ENCODE peak calls at places on chromosomes 1 and 21, in four cellular contexts. O is lower lobe of right lung, W is AG04450, S is uterus. G is an unnamed sample.

GRCh38 chr1:25796807-25797458 is 3.1 kb upstream of the SELENON start:
- DNase-seq in O (peak; percentile 89), W (no peak), S (peak; percentile 85), G (peak; percentile 80)

GRCh38 chr1:161382214-161383019 is 14.7 kb upstream of the CFAP126 start:
- DNase-seq in O (no peak), W (no peak), S (no peak), G (peak; percentile 77)

GRCh38 chr1:164561461-164561860 is 2.5 kb downstream of the PBX1 start:
- DNase-seq in O (no peak), W (no peak), S (no peak), G (no peak)

GRCh38 chr1:211973541-211973940 is 61.8 kb downstream of the INTS7 start:
- DNase-seq in O (no peak), W (no peak), S (no peak), G (no peak)

GRCh38 chr1:25565188-25565591 is 21.8 kb downstream of the LDLRAP1 start:
- DNase-seq in O (no peak), W (no peak), S (no peak), G (no peak)

GRCh38 chr1:240199758-240200655 is 108.3 kb downstream of the FMN2 start:
- DNase-seq in O (no peak), W (no peak), S (no peak), G (no peak)

GRCh38 chr1:39269791-39270342 is 65.4 kb downstream of the MACF1 start:
- DNase-seq in O (no peak), W (peak; percentile 43), S (peak; percentile 45), G (peak; percentile 63)

GRCh38 chr1:34870395-34870794 is 10.8 kb upstream of the SMIM12 start:
- DNase-seq in O (no peak), W (no peak), S (no peak), G (no peak)

GRCh38 chr1:39782103-39782502 is 6.6 kb downstream of the BMP8B start:
- DNase-seq in O (peak; percentile 6), W (no peak), S (no peak), G (no peak)

GRCh38 chr1:96580920-96581319 is 140.7 kb upstream of the PTBP2 start:
- DNase-seq in O (no peak), W (no peak), S (no peak), G (no peak)

GRCh38 chr21:41956926-41957729 is 3.3 kb upstream of the C2CD2 start:
- DNase-seq in O (no peak), W (peak; percentile 50), S (no peak), G (peak; percentile 63)

GRCh38 chr1:154474802-154475201 is 27.2 kb upstream of the TDRD10 start:
- DNase-seq in O (peak; percentile 75), W (no peak), S (no peak), G (peak; percentile 64)

GRCh38 chr1:179230251-179230650 is 774 bp upstream of the ABL2 start:
- DNase-seq in O (no peak), W (peak; percentile 33), S (no peak), G (peak; percentile 59)

GRCh38 chr1:6302568-6302967 is 41.7 kb upstream of the GPR153 start:
- DNase-seq in O (no peak), W (no peak), S (no peak), G (no peak)

GRCh38 chr1:228176461-228177182 is 11.0 kb downstream of the IBA57 start:
- DNase-seq in O (peak; percentile 46), W (no peak), S (no peak), G (no peak)

GRCh38 chr1:74426208-74426932 is 86.0 kb downstream of the LRRC53 start:
- DNase-seq in O (no peak), W (no peak), S (no peak), G (peak; percentile 1)

GRCh38 chr1:232226197-232226681 is 403.7 kb downstream of the SIPA1L2 start:
- DNase-seq in O (no peak), W (peak; percentile 20), S (no peak), G (peak; percentile 77)

GRCh38 chr1:234499119-234500039 is 20.4 kb upstream of the TARBP1 start:
- DNase-seq in O (peak; percentile 94), W (peak; percentile 69), S (peak; percentile 94), G (peak; percentile 94)

GRCh38 chr1:234498448-234499118 is 19.6 kb upstream of the TARBP1 start:
- DNase-seq in O (no peak), W (no peak), S (no peak), G (peak; percentile 35)

GRCh38 chr1:234494049-234494448 is 15.1 kb upstream of the TARBP1 start:
- DNase-seq in O (no peak), W (no peak), S (no peak), G (no peak)

GRCh38 chr1:234497589-234497988 is 18.6 kb upstream of the TARBP1 start:
- DNase-seq in O (no peak), W (no peak), S (no peak), G (no peak)

DNA sequence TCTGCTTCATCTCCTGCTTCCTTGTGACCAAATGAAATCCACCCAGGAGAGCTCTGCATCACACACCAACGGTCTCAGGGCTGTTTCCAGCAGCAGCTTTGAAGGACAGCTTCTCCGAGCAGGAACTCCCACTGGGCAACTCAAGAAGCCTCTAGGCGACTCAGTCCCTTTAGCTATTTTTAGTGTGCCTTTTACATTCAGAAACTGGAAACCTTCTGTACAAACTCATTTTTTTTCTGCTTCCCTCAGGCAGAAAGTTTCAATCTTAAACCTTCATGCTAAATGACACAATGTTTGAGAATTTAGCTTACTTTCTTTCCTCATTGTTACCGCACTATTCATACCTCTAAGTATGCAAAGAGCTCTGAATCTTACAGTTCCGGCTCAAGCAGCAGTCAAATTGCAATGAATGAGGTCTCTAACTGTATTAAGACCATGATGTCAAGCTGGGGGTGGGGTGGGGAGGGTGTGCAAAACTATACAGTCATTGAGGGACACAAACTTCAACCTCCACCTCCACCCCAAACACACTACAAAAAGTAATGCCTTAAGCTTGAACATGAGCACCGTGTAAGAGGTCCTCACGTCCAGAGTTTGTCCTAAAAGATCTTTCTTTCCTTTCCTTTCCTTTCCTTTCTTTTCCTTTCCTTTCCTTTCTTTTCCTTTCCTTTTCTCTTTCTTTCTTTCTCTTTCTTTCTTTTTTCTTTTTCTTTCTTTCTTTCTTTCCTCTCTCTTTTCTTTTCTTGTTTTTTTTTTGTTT is 16.4 kb upstream of the TARBP1 start:
- DNase-seq in O (no peak), W (peak; percentile 72), S (no peak), G (peak; percentile 91)
- H3K4me3 ChIP-seq in O (no peak overlapping the region), W (peak overlapping the region; percentile 41), S (no peak overlapping the region), G (no peak overlapping the region)

DNA sequence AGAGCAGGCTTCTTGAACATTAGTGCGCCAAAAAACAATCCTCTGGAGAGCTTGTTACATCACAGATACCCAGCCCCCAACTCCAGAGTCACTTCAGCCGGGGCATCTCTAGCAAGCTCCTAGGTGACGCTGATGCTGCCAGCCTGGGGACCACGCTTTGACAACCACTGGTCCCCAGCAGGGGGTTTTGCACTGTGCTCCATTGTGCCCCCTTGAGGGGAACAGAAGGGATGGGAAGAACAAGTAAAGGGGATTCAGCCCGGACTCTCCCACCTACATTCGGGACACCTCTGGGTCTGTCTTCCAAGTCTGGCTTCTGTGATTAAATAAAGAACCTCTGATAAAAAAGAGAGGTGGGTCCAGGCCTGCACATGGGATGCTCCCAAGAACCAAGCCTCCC is 60.4 kb downstream of the ATP5PO start:
- DNase-seq in O (no peak), W (no peak), S (no peak), G (no peak)
- TF ChIP-seq CTCF in O (no peak), W (peak; percentile 23), S (no peak), G (no peak)

DNA sequence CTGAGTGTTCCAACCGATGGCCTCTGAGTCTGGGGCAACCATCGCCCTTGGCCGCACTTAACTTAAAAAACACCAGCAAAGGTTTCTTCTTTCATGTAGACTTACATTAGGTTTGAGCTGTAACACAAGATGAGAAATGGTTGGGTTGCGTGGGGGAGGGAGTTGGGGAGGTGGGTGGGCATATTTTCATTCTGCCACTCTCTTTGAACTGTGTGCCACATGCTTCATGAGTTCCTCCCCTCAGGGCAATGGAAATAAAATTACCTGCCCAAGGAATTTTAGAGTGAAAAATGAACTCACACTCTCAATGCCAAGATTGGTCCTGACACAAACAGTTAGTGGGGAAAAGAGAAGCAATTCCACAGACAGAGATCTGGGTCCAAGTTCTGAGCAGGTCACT is 430.1 kb upstream of the USP24 start:
- DNase-seq in O (no peak), W (no peak), S (no peak), G (no peak)
- H3K4me3 ChIP-seq in O (no peak overlapping the region), W (no peak overlapping the region), S (no peak overlapping the region), G (no peak overlapping the region)

GRCh38 chr1:169108897-169109560 is 2.5 kb downstream of the ATP1B1 start:
- DNase-seq in O (no peak), W (no peak), S (no peak), G (no peak)
- TF ChIP-seq CTCF in O (no peak), W (peak; percentile 27), S (peak; percentile 25), G (peak; percentile 51)

DNA sequence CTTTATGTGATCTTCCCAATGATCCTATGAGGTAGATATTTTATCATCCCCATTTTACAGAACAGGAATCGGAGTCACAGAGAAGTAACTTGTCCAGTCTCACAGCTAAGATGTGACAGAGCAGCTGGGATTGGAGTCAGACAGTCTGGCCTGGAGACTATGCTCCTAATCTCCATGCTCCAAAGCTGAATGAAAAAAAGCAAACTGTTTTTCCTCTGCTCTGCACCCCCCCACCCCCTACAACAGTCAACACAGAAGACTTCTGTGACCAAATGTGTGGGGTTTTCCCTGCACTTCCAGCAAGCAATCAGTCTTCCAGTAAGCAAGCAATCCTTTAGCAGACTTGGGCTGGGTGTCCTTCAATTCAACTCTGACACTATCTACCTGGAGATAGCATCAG is 33.2 kb downstream of the KIRREL1 start:
- DNase-seq in O (no peak), W (no peak), S (no peak), G (no peak)
- H3K4me3 ChIP-seq in O (no peak overlapping the region), W (no peak overlapping the region), S (no peak overlapping the region), G (no peak overlapping the region)

DNA sequence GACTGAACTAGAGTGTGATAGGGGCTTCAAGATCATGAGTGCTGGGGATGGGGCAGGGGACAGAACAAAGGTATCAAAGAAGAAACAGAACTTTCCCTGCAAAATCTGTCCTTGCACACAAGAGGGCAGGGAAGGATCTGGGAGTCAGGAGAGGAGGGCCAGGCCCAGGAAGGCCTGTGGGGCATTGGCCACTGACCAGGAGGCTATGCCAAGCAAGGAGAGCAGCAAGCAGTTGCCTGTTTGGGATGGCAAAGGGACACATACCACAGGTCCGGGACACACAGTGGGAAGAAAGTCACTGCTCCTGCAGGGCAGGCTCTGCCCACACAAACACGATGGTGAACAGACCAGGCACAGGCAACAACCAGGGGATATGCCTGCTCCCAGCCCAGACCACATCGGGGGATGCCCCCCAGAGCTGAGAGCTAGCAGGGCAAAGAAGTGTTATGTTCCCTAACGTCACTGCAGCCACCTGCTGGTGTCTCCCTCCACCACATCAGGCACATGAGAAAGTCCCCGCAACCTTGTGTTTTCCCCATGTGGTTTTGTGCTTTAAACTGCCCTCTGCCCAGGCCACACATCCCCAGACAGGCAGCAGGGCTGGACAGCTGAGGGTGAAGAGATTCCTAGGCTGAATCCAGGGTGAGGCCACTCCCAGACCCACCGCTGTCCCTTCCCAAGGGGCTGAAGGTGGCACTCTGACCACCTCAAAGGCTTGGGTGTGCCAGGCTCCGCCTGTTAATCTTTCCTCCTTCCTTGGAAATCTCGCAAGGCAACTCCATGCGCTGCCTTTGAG is 53.6 kb downstream of the KIF21B start:
- DNase-seq in O (no peak), W (no peak), S (no peak), G (no peak)
- TF ChIP-seq CTCF in O (no peak), W (no peak), S (no peak), G (no peak)